ENCODE peak calls at places on chromosomes 1 and 21, in ten cellular contexts. N is anterior cingulate cortex; W is H4; M is A172; V is mesendoderm; Y is EL; C is retina; D is AG08395; A is left cardiac atrium; B is activated effector memory CD4-positive, alpha-beta T cell treated with Interleukin-2 at 50 U/mL for 16 hours. K is an unnamed sample.

GRCh38 chr1:158118713-158119402 is 61.8 kb upstream of the CD1D start:
- DNase-seq in N (no peak), W (no peak), M (no peak), V (no peak), Y (peak; percentile 32), C (no peak), D (no peak), A (no peak), B (no peak), K (no peak)

GRCh38 chr1:212566522-212567479 is 41.8 kb upstream of the ATF3 start:
- DNase-seq in N (no peak), W (peak; percentile 95), M (peak; percentile 84), V (peak; percentile 31), Y (peak; percentile 82), C (peak; percentile 43), D (peak; percentile 62), A (peak; percentile 33), B (peak; percentile 28), K (peak; percentile 33)

GRCh38 chr1:21845646-21846641 is 33.9 kb downstream of the LDLRAD2 start:
- DNase-seq in N (no peak), W (no peak), M (no peak), V (no peak), Y (no peak), C (no peak), D (no peak), A (no peak), B (no peak), K (no peak)

GRCh38 chr21:23921670-23922418 is 1685.4 kb downstream of the MRPL39 start:
- DNase-seq in N (no peak), W (no peak), M (no peak), V (no peak), Y (no peak), C (no peak), D (no peak), A (no peak), B (no peak), K (no peak)

GRCh38 chr1:167121375-167122120 is 27.7 kb downstream of the STYXL2 start:
- DNase-seq in N (no peak), W (no peak), M (peak; percentile 80), V (peak; percentile 86), Y (peak; percentile 53), C (peak; percentile 84), D (peak; percentile 32), A (peak; percentile 62), B (peak; percentile 19), K (peak; percentile 13)

GRCh38 chr1:12112711-12113161 is 49.6 kb downstream of the TNFRSF8 start:
- DNase-seq in N (no peak), W (no peak), M (no peak), V (no peak), Y (peak; percentile 10), C (no peak), D (peak; percentile 56), A (no peak), B (no peak), K (no peak)

GRCh38 chr1:100387209-100387608 is 34.9 kb downstream of the CDC14A start:
- DNase-seq in N (no peak), W (no peak), M (peak; percentile 2), V (peak; percentile 51), Y (peak; percentile 33), C (no peak), D (peak; percentile 27), A (no peak), B (no peak), K (no peak)

GRCh38 chr1:16989676-16990391 is 9.4 kb upstream of the MFAP2 start:
- DNase-seq in N (no peak), W (no peak), M (no peak), V (no peak), Y (no peak), C (no peak), D (no peak), A (no peak), B (no peak), K (no peak)

GRCh38 chr1:99820546-99820945 is 29.6 kb upstream of the AGL start:
- DNase-seq in N (no peak), W (no peak), M (no peak), V (no peak), Y (no peak), C (no peak), D (no peak), A (no peak), B (no peak), K (no peak)

K was measured in C1 segment of cervical spinal cord.